ENCODE peak calls at places on chromosomes 5 and 9, in seven cellular contexts. One of them, this sample, is unnamed.

GRCh38 chr5:176535101-176535654 is 2.0 kb downstream of the RNF44 start:
- DNase-seq in GM23248: peak
- DNase-seq in kidney: peak
- DNase-seq in nephron progenitor cell: no peak
- DNase-seq in NCI-H1105: no peak
- DNase-seq in neuronal stem cell: no peak
- DNase-seq in stimulated activated CD4-positive, alpha-beta T cell treated with anti-CD3 and anti-CD28 coated beads, Interleukin-2, amount 100 ng/mL, for 48 hours: no peak
- DNase-seq in this sample: peak

GRCh38 chr5:125198270-125198974 is 452.0 kb upstream of the ZNF608 start:
- DNase-seq in stimulated activated CD4-positive, alpha-beta T cell treated with anti-CD3 and anti-CD28 coated beads, Interleukin-2, amount 100 ng/mL, for 48 hours: no peak
- DNase-seq in GM23248: peak
- DNase-seq in kidney: peak
- DNase-seq in nephron progenitor cell: peak
- DNase-seq in neuronal stem cell: no peak
- DNase-seq in NCI-H1105: peak
- DNase-seq in this sample: no peak

GRCh38 chr9:120941046-120941770 is 14.6 kb upstream of the TRAF1 start:
- DNase-seq in NCI-H1105: no peak
- DNase-seq in stimulated activated CD4-positive, alpha-beta T cell treated with anti-CD3 and anti-CD28 coated beads, Interleukin-2, amount 100 ng/mL, for 48 hours: no peak
- DNase-seq in neuronal stem cell: no peak
- DNase-seq in GM23248: peak
- DNase-seq in nephron progenitor cell: no peak
- DNase-seq in kidney: no peak
- DNase-seq in this sample: no peak

GRCh38 chr5:134451618-134452505 is 40.2 kb upstream of the CDKN2AIPNL start:
- DNase-seq in NCI-H1105: no peak
- DNase-seq in nephron progenitor cell: no peak
- DNase-seq in neuronal stem cell: no peak
- DNase-seq in GM23248: peak
- DNase-seq in stimulated activated CD4-positive, alpha-beta T cell treated with anti-CD3 and anti-CD28 coated beads, Interleukin-2, amount 100 ng/mL, for 48 hours: no peak
- DNase-seq in kidney: no peak
- DNase-seq in this sample: no peak

GRCh38 chr9:17723656-17724055 is 144.8 kb downstream of the SH3GL2 start:
- DNase-seq in GM23248: peak
- DNase-seq in kidney: no peak
- DNase-seq in stimulated activated CD4-positive, alpha-beta T cell treated with anti-CD3 and anti-CD28 coated beads, Interleukin-2, amount 100 ng/mL, for 48 hours: no peak
- DNase-seq in neuronal stem cell: no peak
- DNase-seq in NCI-H1105: no peak
- DNase-seq in nephron progenitor cell: no peak
- DNase-seq in this sample: peak

GRCh38 chr9:117305454-117305853 is 109.4 kb downstream of the ASTN2 start:
- DNase-seq in nephron progenitor cell: no peak
- DNase-seq in kidney: no peak
- DNase-seq in stimulated activated CD4-positive, alpha-beta T cell treated with anti-CD3 and anti-CD28 coated beads, Interleukin-2, amount 100 ng/mL, for 48 hours: no peak
- DNase-seq in NCI-H1105: no peak
- DNase-seq in GM23248: no peak
- DNase-seq in neuronal stem cell: no peak
- DNase-seq in this sample: no peak

GRCh38 chr9:88852794-88853193 is 138.5 kb upstream of the S1PR3 start:
- DNase-seq in nephron progenitor cell: no peak
- DNase-seq in kidney: no peak
- DNase-seq in NCI-H1105: no peak
- DNase-seq in GM23248: peak
- DNase-seq in neuronal stem cell: no peak
- DNase-seq in stimulated activated CD4-positive, alpha-beta T cell treated with anti-CD3 and anti-CD28 coated beads, Interleukin-2, amount 100 ng/mL, for 48 hours: no peak
- DNase-seq in this sample: peak

GRCh38 chr9:15101046-15101445 is 190.8 kb upstream of the FREM1 start:
- DNase-seq in kidney: no peak
- DNase-seq in nephron progenitor cell: no peak
- DNase-seq in GM23248: no peak
- DNase-seq in NCI-H1105: no peak
- DNase-seq in neuronal stem cell: no peak
- DNase-seq in stimulated activated CD4-positive, alpha-beta T cell treated with anti-CD3 and anti-CD28 coated beads, Interleukin-2, amount 100 ng/mL, for 48 hours: no peak
- DNase-seq in this sample: no peak

GRCh38 chr5:64619609-64620008 is 70.7 kb upstream of the SHISAL2B start:
- DNase-seq in nephron progenitor cell: no peak
- DNase-seq in kidney: no peak
- DNase-seq in stimulated activated CD4-positive, alpha-beta T cell treated with anti-CD3 and anti-CD28 coated beads, Interleukin-2, amount 100 ng/mL, for 48 hours: no peak
- DNase-seq in NCI-H1105: no peak
- DNase-seq in GM23248: no peak
- DNase-seq in neuronal stem cell: no peak
- DNase-seq in this sample: no peak

GRCh38 chr5:179680780-179681411 is at the start of gene CBY3:
- DNase-seq in neuronal stem cell: no peak
- DNase-seq in NCI-H1105: no peak
- DNase-seq in nephron progenitor cell: no peak
- DNase-seq in GM23248: peak
- DNase-seq in kidney: no peak
- DNase-seq in stimulated activated CD4-positive, alpha-beta T cell treated with anti-CD3 and anti-CD28 coated beads, Interleukin-2, amount 100 ng/mL, for 48 hours: no peak
- DNase-seq in this sample: no peak

GRCh38 chr9:122403381-122404002 is 32.7 kb downstream of the PTGS1 start:
- DNase-seq in nephron progenitor cell: no peak
- DNase-seq in neuronal stem cell: no peak
- DNase-seq in kidney: no peak
- DNase-seq in stimulated activated CD4-positive, alpha-beta T cell treated with anti-CD3 and anti-CD28 coated beads, Interleukin-2, amount 100 ng/mL, for 48 hours: no peak
- DNase-seq in NCI-H1105: no peak
- DNase-seq in GM23248: peak
- DNase-seq in this sample: no peak

GRCh38 chr9:108933231-108933630 is 693 bp downstream of the ELP1 start:
- DNase-seq in kidney: no peak
- DNase-seq in stimulated activated CD4-positive, alpha-beta T cell treated with anti-CD3 and anti-CD28 coated beads, Interleukin-2, amount 100 ng/mL, for 48 hours: no peak
- DNase-seq in NCI-H1105: no peak
- DNase-seq in neuronal stem cell: no peak
- DNase-seq in nephron progenitor cell: no peak
- DNase-seq in GM23248: peak
- DNase-seq in this sample: no peak

This sample was measured in mesendoderm.